ENCODE peak calls at places on chromosomes 12 and 14, in nine cellular contexts. D is fibroblast of mammary gland, A is psoas muscle, O is substantia nigra, N is cardiac muscle cell, C is NCI-H2107, P is NCI-H1105, F is HEK293T, G is activated B cell treated with CpG ODN at 0.5 μM for 24 hours. W is an unnamed sample.

GRCh38 chr14:70704960-70705359 is 63.2 kb downstream of the TTC9 start:
- DNase-seq in F (no peak), A (no peak), C (no peak), P (no peak), G (no peak), O (no peak), D (no peak), N (no peak), W (no peak)

GRCh38 chr14:102873131-102873530 is 49.3 kb upstream of the AMN start:
- DNase-seq in A (no peak), G (no peak), N (no peak), P (no peak), O (no peak), C (no peak), D (no peak), F (no peak), W (no peak)

GRCh38 chr14:78202976-78203375 is 32.8 kb downstream of the NRXN3 start:
- DNase-seq in N (no peak), O (no peak), P (peak), C (peak), F (no peak), D (no peak), G (no peak), A (no peak), W (no peak)

GRCh38 chr14:76118594-76118993 is 33.1 kb upstream of the GPATCH2L start:
- DNase-seq in F (no peak), O (no peak), C (no peak), N (no peak), D (no peak), G (no peak), P (no peak), A (no peak), W (no peak)

GRCh38 chr14:68945585-68946289 is 33.4 kb downstream of the ACTN1 start:
- DNase-seq in P (no peak), D (no peak), A (no peak), O (no peak), G (no peak), N (no peak), F (no peak), C (no peak), W (no peak)

GRCh38 chr14:105888784-105889665 is 362.6 kb downstream of the TMEM121 start:
- DNase-seq in G (no peak), P (no peak), C (no peak), N (no peak), O (no peak), F (no peak), D (no peak), A (no peak), W (no peak)

GRCh38 chr12:49345048-49345839 is 1.4 kb upstream of the DNAJC22 start:
- DNase-seq in F (no peak), O (no peak), A (no peak), P (peak), C (no peak), G (peak), N (peak), D (no peak), W (peak)

GRCh38 chr12:90301095-90301494 is 592.5 kb upstream of the ATP2B1 start:
- DNase-seq in C (no peak), N (no peak), A (no peak), G (no peak), O (no peak), D (no peak), F (no peak), P (no peak), W (no peak)

GRCh38 chr12:101299931-101300330 is 20.0 kb downstream of the UTP20 start:
- DNase-seq in N (no peak), O (no peak), D (peak), C (no peak), P (no peak), F (no peak), A (no peak), G (no peak), W (no peak)

GRCh38 chr12:46574853-46575252 is 202.3 kb upstream of the SLC38A2 start:
- DNase-seq in F (no peak), G (no peak), N (no peak), C (no peak), A (no peak), O (no peak), D (no peak), P (no peak), W (no peak)

W was measured in kidney glomerular epithelial cell.